ENCODE peak calls at places on chromosomes 4 and X, in six cellular contexts. V is activated gamma-delta T cell treated with Interleukin-2 at 50 U/mL for 16 hours; C is NCI-H2029 treated with DMSO at 0.1 percent for 48 hours; F is stimulated activated CD8-positive, alpha-beta memory T cell treated with anti-CD3 and anti-CD28 coated beads, Interleukin-7, amount 100 ng/mL, for 1 hour; H is G401; S is iris pigment epithelial cell. P is an unnamed sample.

GRCh38 chr4:186758929-186759682 is 35.5 kb upstream of the FAT1 start:
- DNase-seq in V (no peak), C (no peak), F (no peak), H (no peak), S (no peak), P (no peak)

GRCh38 chrX:111519215-111519614 is 7.8 kb downstream of the SERTM2 start:
- DNase-seq in V (no peak), C (no peak), F (no peak), H (no peak), S (peak), P (no peak)

GRCh38 chr4:187357861-187358260 is 634.2 kb upstream of the FAT1 start:
- DNase-seq in V (no peak), C (peak), F (no peak), H (no peak), S (no peak), P (no peak)

GRCh38 chrX:105752334-105752733 is 70.0 kb upstream of the NRK start:
- DNase-seq in V (no peak), C (no peak), F (no peak), H (no peak), S (no peak), P (no peak)

GRCh38 chr4:165631208-165631894 is 241.7 kb upstream of the TLL1 start:
- DNase-seq in V (no peak), C (peak), F (no peak), H (peak), S (no peak), P (no peak)

GRCh38 chrX:155086202-155086840 is 15.0 kb downstream of the BRCC3 start:
- DNase-seq in V (peak), C (no peak), F (no peak), H (no peak), S (peak), P (no peak)

GRCh38 chr4:188439641-188440311 is 300.5 kb downstream of the TRIML1 start:
- DNase-seq in V (no peak), C (peak), F (no peak), H (peak), S (no peak), P (peak)

GRCh38 chr4:105785792-105786191 is 77.2 kb downstream of the GSTCD start:
- DNase-seq in V (no peak), C (no peak), F (no peak), H (no peak), S (no peak), P (no peak)

GRCh38 chrX:118025193-118025592 is 91.4 kb downstream of the KLHL13 start:
- DNase-seq in V (no peak), C (no peak), F (no peak), H (no peak), S (peak), P (no peak)

GRCh38 chrX:143081231-143081630 is 55.5 kb downstream of the SPANXN4 start:
- DNase-seq in V (no peak), C (no peak), F (no peak), H (no peak), S (no peak), P (no peak)

GRCh38 chr4:124640037-124640730 is 72.3 kb downstream of the ANKRD50 start:
- DNase-seq in V (no peak), C (no peak), F (no peak), H (no peak), S (peak), P (no peak)

GRCh38 chr4:114729339-114729738 is 130.7 kb downstream of the UGT8 start:
- DNase-seq in V (no peak), C (no peak), F (no peak), H (peak), S (no peak), P (no peak)

GRCh38 chr4:55553442-55553841 is 6.7 kb upstream of the CLOCK start:
- DNase-seq in V (no peak), C (no peak), F (no peak), H (peak), S (peak), P (no peak)

GRCh38 chr4:76881375-76881774 is 16.6 kb downstream of the SOWAHB start:
- DNase-seq in V (no peak), C (peak), F (no peak), H (no peak), S (no peak), P (no peak)

GRCh38 chr4:77952399-77952974 is 89.9 kb downstream of the MRPL1 start:
- DNase-seq in V (no peak), C (no peak), F (no peak), H (no peak), S (no peak), P (no peak)

GRCh38 chr4:139963708-139964107 is 190.3 kb downstream of the MAML3 start:
- DNase-seq in V (no peak), C (no peak), F (no peak), H (peak), S (no peak), P (no peak)

GRCh38 chr4:170014359-170015008 is 11.7 kb downstream of the MFAP3L start:
- DNase-seq in V (no peak), C (no peak), F (no peak), H (peak), S (no peak), P (peak)

GRCh38 chr4:7416745-7417432 is 17.8 kb downstream of the PSAPL1 start:
- DNase-seq in V (no peak), C (no peak), F (no peak), H (no peak), S (no peak), P (no peak)

GRCh38 chr4:86054676-86055075 is 305.2 kb downstream of the MAPK10 start:
- DNase-seq in V (no peak), C (no peak), F (no peak), H (peak), S (no peak), P (no peak)

GRCh38 chr4:74531952-74532794 is 87.2 kb downstream of the AREG start:
- DNase-seq in V (no peak), C (no peak), F (no peak), H (peak), S (peak), P (peak)

GRCh38 chr4:157885785-157886184 is 287.0 kb downstream of the GASK1B start:
- DNase-seq in V (no peak), C (no peak), F (no peak), H (no peak), S (no peak), P (no peak)

GRCh38 chrX:145393702-145394235 is 146.5 kb downstream of the SPANXN1 start:
- DNase-seq in V (no peak), C (no peak), F (no peak), H (no peak), S (no peak), P (no peak)

GRCh38 chrX:51332188-51332942 is at the start of gene NUDT10:
- DNase-seq in V (no peak), C (no peak), F (no peak), H (peak), S (peak), P (no peak)

GRCh38 chrX:108584617-108585211 is 145.1 kb downstream of the COL4A5 start:
- DNase-seq in V (no peak), C (no peak), F (no peak), H (no peak), S (peak), P (peak)

GRCh38 chr4:3412257-3413020 is 29.3 kb upstream of the HGFAC start:
- DNase-seq in V (no peak), C (no peak), F (no peak), H (no peak), S (no peak), P (no peak)

GRCh38 chr4:17265139-17265538 is 246.8 kb downstream of the QDPR start:
- DNase-seq in V (no peak), C (no peak), F (no peak), H (no peak), S (no peak), P (no peak)

GRCh38 chr4:105943234-105943633 is 48.0 kb downstream of the NPNT start:
- DNase-seq in V (no peak), C (no peak), F (no peak), H (no peak), S (no peak), P (no peak)

GRCh38 chr4:69689530-69690111 is 36.6 kb upstream of the UGT2A1 start:
- DNase-seq in V (no peak), C (peak), F (no peak), H (peak), S (peak), P (peak)

GRCh38 chr4:145828802-145829485 is 109.7 kb downstream of the ZNF827 start:
- DNase-seq in V (no peak), C (no peak), F (no peak), H (no peak), S (no peak), P (no peak)

GRCh38 chrX:57453901-57454300 is 137.9 kb upstream of the ZXDB start:
- DNase-seq in V (no peak), C (no peak), F (no peak), H (peak), S (peak), P (peak)

GRCh38 chr4:184108006-184108501 is 109.6 kb downstream of the ENPP6 start:
- DNase-seq in V (no peak), C (no peak), F (no peak), H (no peak), S (no peak), P (no peak)

GRCh38 chrX:135295238-135295943 is 13.9 kb upstream of the ETDC start:
- DNase-seq in V (peak), C (no peak), F (peak), H (peak), S (peak), P (peak)

P was measured in pons.